ENCODE peak calls at places on chromosomes 5 and 9, in seven cellular contexts. V, A, B, X, C, G and R are unnamed samples.

GRCh38 chr5:68374770-68375518 is 159.4 kb downstream of the PIK3R1 start:
- DNase-seq in V (no peak), A (no peak), B (peak), X (no peak), C (peak), G (no peak), R (peak)

GRCh38 chr5:172245823-172246222 is 37.7 kb downstream of the UBTD2 start:
- DNase-seq in V (no peak), A (no peak), B (peak), X (no peak), C (no peak), G (no peak), R (peak)

GRCh38 chr9:90044710-90045151 is 439.9 kb downstream of the GADD45G start:
- DNase-seq in V (peak), A (no peak), B (peak), X (no peak), C (no peak), G (peak), R (no peak)

GRCh38 chr5:149788964-149789363 is 58.9 kb downstream of the PPARGC1B start:
- DNase-seq in V (no peak), A (no peak), B (no peak), X (no peak), C (no peak), G (no peak), R (no peak)

GRCh38 chr5:15598294-15598902 is 98.4 kb downstream of the FBXL7 start:
- DNase-seq in V (no peak), A (no peak), B (no peak), X (no peak), C (peak), G (peak), R (no peak)

GRCh38 chr9:73116030-73116429 is 35.6 kb upstream of the ANXA1 start:
- DNase-seq in V (no peak), A (no peak), B (peak), X (no peak), C (no peak), G (peak), R (peak)

GRCh38 chr5:79511945-79512493 is 1.9 kb downstream of the HOMER1 start:
- DNase-seq in V (no peak), A (no peak), B (no peak), X (no peak), C (no peak), G (no peak), R (peak)

GRCh38 chr5:133817456-133817855 is 151.0 kb downstream of the C5orf15 start:
- DNase-seq in V (no peak), A (no peak), B (no peak), X (no peak), C (no peak), G (no peak), R (no peak)

GRCh38 chr9:80503692-80504400 is 932.1 kb downstream of the TLE4 start:
- DNase-seq in V (no peak), A (no peak), B (no peak), X (no peak), C (no peak), G (no peak), R (peak)

GRCh38 chr5:116544542-116545241 is 29.9 kb downstream of the SEMA6A start:
- DNase-seq in V (no peak), A (no peak), B (no peak), X (no peak), C (no peak), G (no peak), R (no peak)

GRCh38 chr5:94691947-94692346 is 73.5 kb downstream of the SLF1 start:
- DNase-seq in V (no peak), A (no peak), B (peak), X (no peak), C (no peak), G (peak), R (peak)

GRCh38 chr9:127102788-127103187 is 19.6 kb downstream of the ANGPTL2 start:
- DNase-seq in V (no peak), A (no peak), B (no peak), X (no peak), C (no peak), G (no peak), R (no peak)

GRCh38 chr9:137380606-137381005 is 42.4 kb downstream of the EXD3 start:
- DNase-seq in V (peak), A (no peak), B (no peak), X (no peak), C (no peak), G (peak), R (no peak)

GRCh38 chr5:150904479-150905311 is at the start of gene ZNF300:
- DNase-seq in V (peak), A (peak), B (peak), X (peak), C (peak), G (peak), R (peak)

GRCh38 chr5:133610489-133611356 is 1.6 kb downstream of the FSTL4 start:
- DNase-seq in V (peak), A (peak), B (peak), X (no peak), C (peak), G (peak), R (peak)

GRCh38 chr9:22037954-22038690 is 29.0 kb upstream of the CDKN2B start:
- DNase-seq in V (no peak), A (no peak), B (peak), X (no peak), C (peak), G (peak), R (peak)

GRCh38 chr9:122040573-122041242 is 52.4 kb downstream of the TTLL11 start:
- DNase-seq in V (no peak), A (no peak), B (no peak), X (no peak), C (no peak), G (no peak), R (no peak)

GRCh38 chr9:76756273-76756650 is 8.0 kb upstream of the PCA3 start:
- DNase-seq in V (no peak), A (no peak), B (peak), X (no peak), C (peak), G (peak), R (peak)

GRCh38 chr5:88899338-88899737 is 16.4 kb upstream of the MEF2C start:
- DNase-seq in V (no peak), A (no peak), B (no peak), X (no peak), C (no peak), G (no peak), R (no peak)

GRCh38 chr5:67014957-67015400 is 181.6 kb downstream of the CD180 start:
- DNase-seq in V (no peak), A (no peak), B (no peak), X (no peak), C (no peak), G (peak), R (peak)
- TF ChIP-seq CTCF in V (no peak), A (no peak), B (no peak), X (no peak), C (no peak), G (no peak), R (no peak)

GRCh38 chr5:6718161-6718681 is 5.0 kb downstream of the TENT4A start:
- DNase-seq in V (no peak), A (no peak), B (no peak), X (no peak), C (no peak), G (no peak), R (no peak)

GRCh38 chr5:6716634-6717149 is 3.5 kb downstream of the TENT4A start:
- DNase-seq in V (no peak), A (no peak), B (no peak), X (no peak), C (no peak), G (no peak), R (no peak)

GRCh38 chr5:6717247-6717646 is 4.0 kb downstream of the TENT4A start:
- DNase-seq in V (no peak), A (no peak), B (no peak), X (no peak), C (no peak), G (no peak), R (no peak)

GRCh38 chr5:6715758-6716633 is 2.8 kb downstream of the TENT4A start:
- DNase-seq in V (no peak), A (no peak), B (no peak), X (no peak), C (no peak), G (peak), R (no peak)

DNA sequence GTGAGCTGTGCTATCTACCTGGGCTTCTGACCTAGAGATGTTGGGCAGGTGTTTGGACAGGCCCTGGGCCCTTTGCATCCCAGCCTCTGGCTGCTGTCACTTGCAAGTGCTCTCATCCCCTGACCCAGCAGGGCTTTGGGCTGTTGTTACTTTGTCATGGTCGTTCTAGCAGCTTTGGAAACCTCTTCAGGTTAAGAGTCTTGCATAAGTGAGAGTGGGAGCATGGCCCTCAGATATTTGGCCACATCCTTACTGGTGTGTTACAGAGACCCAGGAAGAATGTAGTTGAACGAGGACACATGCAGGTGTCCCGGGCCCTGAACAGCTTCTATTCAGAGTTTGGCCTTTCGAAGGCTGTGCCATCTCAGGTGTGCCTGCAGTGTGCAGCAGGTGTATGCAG is 4.5 kb downstream of the TENT4A start:
- DNase-seq in V (no peak), A (no peak), B (no peak), X (no peak), C (no peak), G (no peak), R (no peak)
- H3K4me3 ChIP-seq in V (no peak), A (no peak), B (no peak), X (no peak), C (no peak), G (no peak), R (no peak)

GRCh38 chr9:99576002-99576401 is 245.7 kb upstream of the NR4A3 start:
- DNase-seq in V (no peak), A (no peak), B (no peak), X (no peak), C (no peak), G (no peak), R (no peak)
- TF ChIP-seq CTCF in V (no peak), A (no peak), B (no peak), X (no peak), C (no peak), G (no peak), R (no peak)

DNA sequence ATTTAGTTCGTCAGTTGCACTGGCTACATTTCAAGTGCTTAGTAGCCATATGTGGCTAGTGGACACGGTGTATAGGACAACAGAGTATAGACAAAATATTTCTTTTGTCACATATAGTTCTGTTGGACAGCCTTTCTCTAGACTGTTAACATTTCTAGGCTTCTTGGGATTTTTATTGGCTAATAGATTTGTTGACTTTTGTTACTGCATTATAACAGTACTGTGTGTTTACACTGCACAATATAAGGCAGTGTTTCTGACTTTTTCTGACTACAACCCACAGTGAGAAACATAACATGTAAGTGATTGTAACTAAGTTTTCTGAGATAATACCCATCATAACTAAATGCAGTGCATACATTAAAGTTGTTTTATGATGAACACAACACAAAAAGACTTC is 11.3 kb downstream of the FBXO38 start:
- DNase-seq in V (no peak), A (no peak), B (no peak), X (no peak), C (no peak), G (no peak), R (no peak)
- H3K4me3 ChIP-seq in V (no peak), A (no peak), B (no peak), X (no peak), C (no peak), G (no peak), R (no peak)

GRCh38 chr5:37723147-37723961 is 116.5 kb downstream of the GDNF start:
- DNase-seq in V (no peak), A (no peak), B (peak), X (no peak), C (peak), G (peak), R (no peak)
- TF ChIP-seq CTCF in V (no peak), A (peak), B (peak), X (no peak), C (peak), G (peak), R (peak)

GRCh38 chr5:51389326-51389581 is 6.0 kb downstream of the ISL1 start:
- DNase-seq in V (no peak), A (no peak), B (no peak), X (no peak), C (no peak), G (no peak), R (no peak)

GRCh38 chr5:51386916-51387853 is 3.9 kb downstream of the ISL1 start:
- DNase-seq in V (no peak), A (no peak), B (no peak), X (no peak), C (no peak), G (peak), R (no peak)

GRCh38 chr5:51389582-51390463 is 6.6 kb downstream of the ISL1 start:
- DNase-seq in V (no peak), A (no peak), B (no peak), X (no peak), C (no peak), G (peak), R (no peak)

GRCh38 chr5:51387854-51388320 is 4.6 kb downstream of the ISL1 start:
- DNase-seq in V (no peak), A (no peak), B (no peak), X (no peak), C (no peak), G (peak), R (no peak)

GRCh38 chr5:51388488-51389325 is 5.5 kb downstream of the ISL1 start:
- DNase-seq in V (no peak), A (no peak), B (no peak), X (no peak), C (no peak), G (no peak), R (no peak)
- H3K4me3 ChIP-seq in V (no peak), A (peak), B (no peak), X (no peak), C (no peak), G (peak), R (no peak)

GRCh38 chr5:91266184-91266705 is 116.9 kb downstream of the ARRDC3 start:
- DNase-seq in V (no peak), A (no peak), B (peak), X (no peak), C (peak), G (peak), R (peak)
- TF ChIP-seq CTCF in V (peak), A (peak), B (peak), X (no peak), C (no peak), G (peak), R (no peak)

GRCh38 chr9:92146610-92147009 is 31.4 kb upstream of the SPTLC1 start:
- DNase-seq in V (no peak), A (no peak), B (peak), X (no peak), C (no peak), G (no peak), R (peak)
- H3K4me3 ChIP-seq in V (no peak), A (no peak), B (no peak), X (no peak), C (no peak), G (no peak), R (no peak)

GRCh38 chr5:59660737-59661136 is 232.8 kb downstream of the PDE4D start:
- DNase-seq in V (no peak), A (no peak), B (peak), X (no peak), C (peak), G (peak), R (peak)
- TF ChIP-seq CTCF in V (no peak), A (peak), B (peak), X (no peak), C (peak), G (peak), R (peak)